ENCODE peak calls at places on chromosomes 13 and 19, in nine cellular contexts. B, E, J, I, O, N, H, M and R are unnamed samples.

GRCh38 chr13:110546933-110547332 is 14.6 kb downstream of the RAB20 start:
- DNase-seq in B (peak; percentile 98), E (peak; percentile 91), J (peak; percentile 78), I (peak; percentile 76), O (peak; percentile 88), N (peak; percentile 98), H (peak; percentile 87), M (no peak), R (no peak)

GRCh38 chr19:50486823-50487515 is 10.3 kb upstream of the GARIN5A start:
- DNase-seq in B (peak; percentile 47), E (peak; percentile 41), J (no peak), I (peak; percentile 66), O (no peak), N (peak; percentile 59), H (peak; percentile 58), M (peak; percentile 40), R (peak; percentile 40)

GRCh38 chr13:51970251-51970793 is 40.9 kb downstream of the ATP7B start:
- DNase-seq in B (no peak), E (no peak), J (no peak), I (no peak), O (no peak), N (no peak), H (no peak), M (no peak), R (no peak)

GRCh38 chr19:38417544-38418506 is 8.2 kb downstream of the RASGRP4 start:
- DNase-seq in B (peak; percentile 46), E (peak; percentile 70), J (peak; percentile 67), I (peak; percentile 59), O (peak; percentile 77), N (no peak), H (peak; percentile 83), M (peak; percentile 53), R (peak; percentile 15)

GRCh38 chr13:104937881-104938280 is 1597.6 kb downstream of the EFNB2 start:
- DNase-seq in B (no peak), E (no peak), J (no peak), I (no peak), O (no peak), N (peak; percentile 20), H (no peak), M (no peak), R (no peak)

GRCh38 chr13:70173236-70173959 is 65.1 kb upstream of the KLHL1 start:
- DNase-seq in B (no peak), E (no peak), J (no peak), I (no peak), O (no peak), N (no peak), H (no peak), M (no peak), R (no peak)

GRCh38 chr19:14418743-14419037 is 451 bp downstream of the DDX39A start:
- DNase-seq in B (no peak), E (no peak), J (no peak), I (no peak), O (no peak), N (no peak), H (no peak), M (no peak), R (no peak)

GRCh38 chr13:81488021-81488420 is 1147.1 kb upstream of the SPRY2 start:
- DNase-seq in B (no peak), E (no peak), J (no peak), I (no peak), O (no peak), N (no peak), H (no peak), M (no peak), R (no peak)

GRCh38 chr13:44432595-44432994 is 59.0 kb downstream of the SERP2 start:
- DNase-seq in B (no peak), E (no peak), J (no peak), I (no peak), O (no peak), N (no peak), H (no peak), M (no peak), R (no peak)

GRCh38 chr19:14632286-14632685 is 42.4 kb downstream of the ADGRE3 start:
- DNase-seq in B (no peak), E (peak; percentile 20), J (no peak), I (no peak), O (no peak), N (peak; percentile 18), H (no peak), M (no peak), R (no peak)

DNA sequence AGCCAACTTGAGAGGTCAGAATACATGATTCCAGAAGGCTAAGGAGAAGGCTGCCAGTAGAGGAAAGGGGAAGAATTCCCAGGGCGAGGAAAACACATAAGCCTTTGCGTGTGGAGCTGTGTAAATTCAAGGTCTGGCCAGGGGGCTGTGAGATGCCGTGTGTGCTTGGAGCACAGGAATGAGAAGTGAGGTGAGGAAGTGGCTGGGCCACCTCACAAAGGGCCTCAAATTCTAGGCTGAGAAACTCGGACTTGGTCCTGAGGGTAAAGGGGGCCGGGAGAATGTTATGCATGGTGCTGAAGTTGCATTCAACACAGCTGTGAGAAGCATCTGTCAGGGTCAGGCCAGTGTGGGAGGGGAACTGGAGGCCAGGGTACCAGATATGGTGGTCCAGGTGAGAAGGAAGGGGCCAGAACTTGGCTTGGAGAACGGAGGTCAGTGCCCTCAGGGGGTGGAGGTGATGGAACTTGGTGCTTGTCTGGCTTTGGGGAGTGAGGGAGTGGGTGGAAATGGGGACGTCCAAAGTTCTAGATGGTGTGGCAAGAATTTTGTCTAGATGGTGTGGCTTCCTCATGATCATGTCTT is 4.9 kb upstream of the ZNF580 start:
- DNase-seq in B (no peak), E (no peak), J (peak; percentile 3), I (no peak), O (no peak), N (no peak), H (no peak), M (no peak), R (no peak)
- H3K27ac ChIP-seq in B (peak overlapping the region; percentile 97), E (peak overlapping the region; percentile 80), J (peak overlapping the region; percentile 98), I (peak overlapping the region; percentile 99), O (peak overlapping the region; percentile 84), N (no peak overlapping the region), H (peak overlapping the region; percentile 93), M (peak overlapping the region; percentile 99), R (peak overlapping the region; percentile 100)

GRCh38 chr13:48528720-48529119 is 4.2 kb downstream of the RCBTB2 start:
- DNase-seq in B (no peak), E (no peak), J (no peak), I (no peak), O (no peak), N (no peak), H (no peak), M (no peak), R (no peak)
- TF ChIP-seq CTCF in B (no peak), E (no peak), J (no peak), I (no peak), O (no peak), N (no peak), H (no peak), M (no peak), R (no peak)

GRCh38 chr19:10646781-10647180 is 7.4 kb upstream of the ILF3 start:
- DNase-seq in B (no peak), E (no peak), J (no peak), I (no peak), O (no peak), N (no peak), H (no peak), M (no peak), R (no peak)
- H3K27ac ChIP-seq in B (no peak overlapping the region), E (no peak overlapping the region), J (peak overlapping the region; percentile 58), I (no peak overlapping the region), O (no peak overlapping the region), N (no peak overlapping the region), H (no peak overlapping the region), M (no peak overlapping the region), R (no peak overlapping the region)

GRCh38 chr19:45112111-45112827 is 19.3 kb downstream of the PPP1R37 start:
- DNase-seq in B (no peak), E (no peak), J (no peak), I (no peak), O (no peak), N (no peak), H (no peak), M (no peak), R (no peak)
- TF ChIP-seq CTCF in B (no peak), E (no peak), J (no peak), I (no peak), O (no peak), N (peak; percentile 49), H (no peak), M (no peak), R (no peak)

GRCh38 chr13:101399365-101399764 is 16.9 kb downstream of the NALCN start:
- DNase-seq in B (no peak), E (no peak), J (no peak), I (no peak), O (no peak), N (peak; percentile 27), H (no peak), M (no peak), R (no peak)
- H3K27ac ChIP-seq in B (no peak overlapping the region), E (no peak overlapping the region), J (no peak overlapping the region), I (no peak overlapping the region), O (no peak overlapping the region), N (peak overlapping the region; percentile 58), H (no peak overlapping the region), M (no peak overlapping the region), R (no peak overlapping the region)

GRCh38 chr19:18855647-18856384 is 24.1 kb downstream of the UPF1 start:
- DNase-seq in B (no peak), E (no peak), J (no peak), I (no peak), O (no peak), N (no peak), H (no peak), M (no peak), R (no peak)

GRCh38 chr19:18851673-18852325 is 20.0 kb downstream of the UPF1 start:
- DNase-seq in B (no peak), E (no peak), J (no peak), I (no peak), O (no peak), N (no peak), H (no peak), M (no peak), R (no peak)

GRCh38 chr19:18852634-18853033 is 20.9 kb downstream of the UPF1 start:
- DNase-seq in B (no peak), E (no peak), J (no peak), I (no peak), O (no peak), N (no peak), H (no peak), M (no peak), R (no peak)

GRCh38 chr19:18854982-18855381 is 23.2 kb downstream of the UPF1 start:
- DNase-seq in B (no peak), E (no peak), J (no peak), I (peak; percentile 8), O (no peak), N (no peak), H (no peak), M (no peak), R (no peak)

DNA sequence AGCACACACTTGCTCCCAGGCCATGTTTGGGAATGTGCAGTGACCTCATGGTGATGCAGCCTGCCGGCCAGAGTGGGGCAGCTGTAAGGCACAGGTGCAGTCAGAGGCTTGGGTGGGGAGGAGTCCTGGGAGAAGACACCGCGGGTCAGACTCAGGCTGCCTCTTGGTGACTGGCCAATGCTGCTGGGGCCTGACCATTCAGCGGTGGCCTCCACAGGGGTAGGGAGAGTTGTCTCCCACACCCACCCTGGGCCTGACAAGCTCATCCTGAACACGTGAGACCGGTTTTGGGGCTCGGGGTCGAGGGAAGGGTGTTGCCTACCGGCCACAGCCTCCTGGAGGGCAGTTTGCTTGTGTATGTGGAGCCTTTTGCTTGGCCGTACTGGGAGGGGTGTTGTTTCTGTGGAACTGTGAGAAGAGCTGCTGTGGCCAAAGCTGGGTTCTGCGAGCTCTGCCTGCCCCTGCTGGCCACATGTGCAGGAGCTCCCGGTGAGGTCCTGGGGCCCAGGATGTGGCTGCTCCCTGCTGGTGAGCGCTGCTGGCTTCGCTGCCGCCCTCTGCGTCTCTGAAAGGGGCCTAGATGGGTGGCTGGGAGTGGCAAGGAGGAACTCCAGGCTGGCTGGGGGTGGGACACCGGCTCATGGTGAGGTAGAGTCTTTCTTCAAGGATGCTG is 22.1 kb downstream of the UPF1 start:
- DNase-seq in B (no peak), E (no peak), J (no peak), I (peak; percentile 11), O (no peak), N (no peak), H (peak; percentile 29), M (no peak), R (no peak)
- TF ChIP-seq CTCF in B (no peak), E (no peak), J (no peak), I (no peak), O (no peak), N (peak; percentile 16), H (no peak), M (no peak), R (no peak)